ENCODE peak calls at places on chromosomes 4 and X, in five cellular contexts. L is GM12878, I is NT2/D1, E is H1, G is HepG2. H is an unnamed sample.

GRCh38 chr4:156581693-156582092 is 389.9 kb downstream of the PDGFC start:
- DNase-seq in I (no peak), L (no peak), G (no peak), E (no peak), H (no peak)

GRCh38 chr4:11904117-11904535 is 475.4 kb upstream of the HS3ST1 start:
- DNase-seq in G (no peak), I (no peak), L (no peak), E (no peak), H (no peak)

GRCh38 chrX:133698298-133698697 is 283.0 kb upstream of the GPC4 start:
- DNase-seq in G (no peak), L (no peak), E (no peak), I (no peak), H (peak)

GRCh38 chrX:79268788-79269187 is 98.3 kb downstream of the ITM2A start:
- DNase-seq in G (no peak), E (no peak), L (no peak), I (no peak), H (no peak)

GRCh38 chr4:185738851-185739250 is 73.1 kb downstream of the SORBS2 start:
- DNase-seq in E (no peak), G (no peak), I (no peak), L (no peak), H (no peak)

GRCh38 chr4:142781114-142781513 is 65.0 kb downstream of the INPP4B start:
- DNase-seq in E (no peak), I (no peak), L (no peak), G (no peak), H (no peak)

GRCh38 chrX:135543924-135544323 is 23.5 kb downstream of the INTS6L start:
- DNase-seq in L (no peak), G (no peak), E (no peak), I (no peak), H (no peak)

GRCh38 chrX:34557733-34558132 is 99.4 kb downstream of the TMEM47 start:
- DNase-seq in I (peak), G (no peak), E (no peak), L (no peak), H (no peak)

GRCh38 chrX:85359051-85359450 is 20.4 kb downstream of the POF1B start:
- DNase-seq in I (no peak), G (no peak), L (no peak), E (no peak), H (no peak)

GRCh38 chr4:104938624-104939023 is 208.1 kb upstream of the TET2 start:
- DNase-seq in L (no peak), I (no peak), E (no peak), G (no peak), H (no peak)

GRCh38 chr4:80307774-80308465 is 27.6 kb upstream of the CFAP299 start:
- DNase-seq in I (no peak), E (no peak), L (no peak), G (no peak), H (peak)

GRCh38 chrX:30156880-30157560 is 58.3 kb upstream of the MAGEB2 start:
- DNase-seq in E (no peak), I (no peak), G (no peak), L (no peak), H (no peak)

GRCh38 chr4:171626554-171626953 is 186.7 kb upstream of the GALNTL6 start:
- DNase-seq in L (no peak), E (no peak), G (no peak), I (no peak), H (no peak)

GRCh38 chrX:2550288-2551020 is 49.7 kb upstream of the DHRSX start:
- DNase-seq in L (no peak), G (no peak), I (no peak), E (no peak), H (no peak)

GRCh38 chr4:7134737-7135388 is 57.5 kb upstream of the SORCS2 start:
- DNase-seq in E (no peak), G (no peak), L (no peak), I (no peak), H (no peak)

GRCh38 chr4:118351851-118352827 is 664 bp downstream of the PRSS12 start:
- DNase-seq in G (peak), L (no peak), I (no peak), E (no peak), H (peak)

GRCh38 chr4:53905935-53906377 is 158.4 kb downstream of the CHIC2 start:
- DNase-seq in E (no peak), L (peak), G (peak), I (peak), H (peak)

GRCh38 chrX:43716144-43716543 is 60.0 kb downstream of the MAOA start:
- DNase-seq in G (no peak), E (no peak), I (no peak), L (no peak), H (no peak)

GRCh38 chr4:141102367-141102766 is 30.9 kb downstream of the RNF150 start:
- DNase-seq in E (no peak), I (no peak), L (no peak), G (no peak), H (no peak)

GRCh38 chr4:112550728-112551127 is 34.7 kb upstream of the NEUROG2 start:
- DNase-seq in L (no peak), G (no peak), E (no peak), I (no peak), H (no peak)

GRCh38 chr4:60884545-60884944 is 315.6 kb upstream of the ADGRL3 start:
- DNase-seq in L (no peak), I (no peak), G (no peak), E (no peak), H (no peak)

GRCh38 chr4:171876636-171877035 is 63.4 kb downstream of the GALNTL6 start:
- DNase-seq in E (no peak), I (no peak), G (no peak), L (no peak), H (no peak)

GRCh38 chrX:69165116-69165651 is at the start of gene PJA1:
- DNase-seq in L (no peak), I (peak), G (peak), E (no peak), H (peak)

GRCh38 chr4:152585036-152585439 is 49.1 kb upstream of the FBXW7 start:
- DNase-seq in I (no peak), G (no peak), L (peak), E (no peak), H (no peak)

GRCh38 chrX:153063315-153063714 is 7.0 kb downstream of the PNMA3 start:
- DNase-seq in L (no peak), E (no peak), G (peak), I (no peak), H (no peak)

GRCh38 chrX:28847423-28847822 is 260.2 kb downstream of the IL1RAPL1 start:
- DNase-seq in E (no peak), L (no peak), I (no peak), G (no peak), H (no peak)

GRCh38 chr4:139297001-139297410 is 4.3 kb upstream of the NAA15 start:
- DNase-seq in G (peak), I (no peak), L (no peak), E (no peak), H (no peak)

GRCh38 chrX:40108959-40109287 is 11.2 kb upstream of the BCOR start:
- DNase-seq in E (no peak), I (no peak), L (no peak), G (no peak), H (peak)

GRCh38 chr4:139978692-139979091 is 175.3 kb downstream of the MAML3 start:
- DNase-seq in G (no peak), L (peak), E (no peak), I (no peak), H (no peak)

GRCh38 chr4:41189076-41189475 is 25.3 kb downstream of the APBB2 start:
- DNase-seq in E (no peak), L (peak), G (no peak), I (no peak), H (no peak)

GRCh38 chr4:86286729-86287128 is 73.1 kb downstream of the MAPK10 start:
- DNase-seq in L (no peak), E (no peak), G (no peak), I (no peak), H (no peak)

GRCh38 chr4:84237008-84237407 is 262.1 kb downstream of the NKX6-1 start:
- DNase-seq in E (no peak), L (no peak), I (no peak), G (no peak), H (no peak)

GRCh38 chrX:142428916-142429315 is 223.8 kb upstream of the MAGEC2 start:
- DNase-seq in G (no peak), L (no peak), E (no peak), I (no peak), H (no peak)

GRCh38 chr4:163808091-163808490 is 313.6 kb downstream of the TMA16 start:
- DNase-seq in I (no peak), G (no peak), L (no peak), E (no peak), H (no peak)

GRCh38 chr4:118154643-118155042 is 120.4 kb downstream of the NDST3 start:
- DNase-seq in G (no peak), E (no peak), I (no peak), L (no peak), H (no peak)

GRCh38 chr4:118389731-118390520 is 37.1 kb upstream of the PRSS12 start:
- DNase-seq in E (no peak), L (no peak), G (no peak), I (no peak), H (no peak)

GRCh38 chr4:43987331-43987944 is 461.2 kb downstream of the KCTD8 start:
- DNase-seq in E (no peak), L (no peak), I (no peak), G (no peak), H (no peak)

GRCh38 chrX:39893417-39894338 is 204.1 kb downstream of the BCOR start:
- DNase-seq in I (no peak), E (no peak), G (no peak), L (no peak), H (no peak)

GRCh38 chr4:149595500-149595899 is 220.1 kb downstream of the IQCM start:
- DNase-seq in I (no peak), G (no peak), E (no peak), L (no peak), H (no peak)
- TF ChIP-seq SUZ12 in I (no peak), G (no peak), E (no peak), L (no peak), H (no peak)

GRCh38 chr4:166458756-166459155 is 585.7 kb downstream of the TLL1 start:
- DNase-seq in I (no peak), E (no peak), G (no peak), L (no peak), H (no peak)
- TF ChIP-seq SUZ12 in I (no peak), E (no peak), G (no peak), L (no peak), H (no peak)

GRCh38 chr4:2787230-2788100 is 5.4 kb upstream of the SH3BP2 start:
- DNase-seq in I (no peak), L (peak), G (no peak), E (no peak), H (no peak)

GRCh38 chr4:2783790-2784189 is 9.1 kb upstream of the SH3BP2 start:
- DNase-seq in E (no peak), I (no peak), G (no peak), L (no peak), H (no peak)

GRCh38 chr4:2786152-2786671 is 6.7 kb upstream of the SH3BP2 start:
- DNase-seq in G (no peak), I (no peak), L (peak), E (no peak), H (no peak)

GRCh38 chr4:2786794-2787229 is 6.1 kb upstream of the SH3BP2 start:
- DNase-seq in G (no peak), L (no peak), I (no peak), E (no peak), H (no peak)

DNA sequence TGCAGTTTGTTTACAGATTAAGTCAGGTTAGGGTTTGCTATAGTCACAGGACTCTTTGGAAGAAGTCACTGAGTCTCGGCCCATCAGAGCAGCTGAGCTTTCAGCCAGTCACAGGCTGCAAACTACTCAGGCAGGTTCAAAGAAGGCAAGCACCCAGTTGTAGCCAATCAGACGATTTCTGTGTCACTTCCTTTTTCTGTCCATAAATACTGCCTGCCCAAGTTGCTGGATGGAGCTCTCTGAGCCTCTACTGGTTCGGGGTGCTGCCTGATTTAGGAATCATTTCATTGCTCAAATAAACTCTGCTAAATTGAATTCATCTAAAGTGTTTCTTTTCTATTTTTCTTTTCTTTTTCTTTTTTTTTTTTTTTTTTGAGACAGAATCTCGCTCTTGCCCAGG is 7.3 kb upstream of the SH3BP2 start:
- DNase-seq in G (no peak), E (no peak), L (peak), I (no peak), H (no peak)
- TF ChIP-seq SUZ12 in G (no peak), E (no peak), L (no peak), I (no peak), H (no peak)

GRCh38 chr4:165583341-165583740 is 204.5 kb downstream of the CPE start:
- DNase-seq in I (no peak), E (no peak), L (no peak), G (no peak), H (no peak)

GRCh38 chr4:165584916-165585315 is 206.1 kb downstream of the CPE start:
- DNase-seq in E (no peak), G (no peak), L (no peak), I (no peak), H (no peak)

GRCh38 chr4:165592386-165592785 is 213.6 kb downstream of the CPE start:
- DNase-seq in L (no peak), G (no peak), I (no peak), E (no peak), H (no peak)

DNA sequence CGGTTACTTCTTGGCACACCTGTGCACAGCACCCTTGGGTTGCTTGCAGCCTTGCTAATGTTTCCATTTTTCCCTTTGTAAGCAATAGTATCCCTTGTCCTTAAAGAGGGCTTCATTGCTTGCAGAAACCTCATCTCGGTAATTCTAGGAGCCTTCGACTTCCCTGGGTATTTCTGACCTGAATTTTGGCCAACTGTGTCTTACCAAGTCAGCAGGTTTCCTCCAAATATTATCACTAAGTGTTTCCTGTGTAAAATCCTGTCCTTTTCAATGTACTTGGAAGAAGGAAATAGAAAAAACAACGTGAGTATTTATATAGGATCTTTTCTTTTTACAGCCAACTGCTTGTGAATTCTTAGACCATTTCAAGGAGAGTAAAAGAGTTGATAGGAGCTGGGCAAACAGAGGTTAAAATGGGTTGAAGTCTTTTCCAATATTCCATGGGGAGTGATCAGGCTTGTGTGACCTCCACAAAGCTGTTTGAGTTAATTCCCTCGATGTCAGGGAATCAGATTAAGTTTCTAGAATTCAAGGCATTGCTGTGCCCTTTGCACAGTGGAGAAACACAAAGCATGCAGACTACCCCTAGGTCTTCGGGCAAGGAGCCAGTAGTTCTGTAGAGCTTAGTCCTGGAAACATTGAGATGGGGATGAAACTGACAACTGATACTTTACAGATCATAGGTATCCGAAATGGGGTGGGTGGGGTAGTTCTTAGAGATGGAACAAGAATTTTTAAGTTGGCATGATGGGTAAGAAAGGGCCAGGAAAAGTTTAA is 209.9 kb downstream of the CPE start:
- DNase-seq in L (no peak), E (no peak), I (no peak), G (no peak), H (no peak)
- TF ChIP-seq SUZ12 in L (no peak), E (no peak), I (no peak), G (no peak), H (no peak)

GRCh38 chr4:188934320-188934975 is 795.2 kb downstream of the TRIML1 start:
- DNase-seq in L (no peak), G (no peak), E (no peak), I (no peak), H (no peak)

DNA sequence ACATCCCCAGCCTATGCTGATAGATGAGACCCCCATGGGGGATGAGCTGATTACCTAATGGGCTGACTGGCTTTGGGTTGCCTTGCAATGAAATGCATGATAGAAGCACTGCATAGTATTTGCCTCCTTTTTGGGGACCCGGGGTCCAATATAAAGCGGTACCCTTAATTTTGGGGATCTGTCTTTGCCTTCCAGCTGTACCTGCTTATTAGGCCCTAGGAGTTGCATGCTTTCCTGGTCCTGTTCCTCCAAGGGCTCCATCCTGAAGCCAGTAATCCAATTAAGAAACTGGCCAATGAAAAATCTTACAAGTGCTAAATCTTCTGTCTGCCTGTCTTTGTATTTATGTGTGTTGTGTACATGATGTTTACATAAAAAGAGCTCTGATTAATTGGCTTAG is 791.6 kb downstream of the TRIML1 start:
- DNase-seq in I (peak), E (no peak), L (no peak), G (no peak), H (no peak)
- TF ChIP-seq SUZ12 in I (no peak), E (no peak), L (no peak), G (no peak), H (no peak)

DNA sequence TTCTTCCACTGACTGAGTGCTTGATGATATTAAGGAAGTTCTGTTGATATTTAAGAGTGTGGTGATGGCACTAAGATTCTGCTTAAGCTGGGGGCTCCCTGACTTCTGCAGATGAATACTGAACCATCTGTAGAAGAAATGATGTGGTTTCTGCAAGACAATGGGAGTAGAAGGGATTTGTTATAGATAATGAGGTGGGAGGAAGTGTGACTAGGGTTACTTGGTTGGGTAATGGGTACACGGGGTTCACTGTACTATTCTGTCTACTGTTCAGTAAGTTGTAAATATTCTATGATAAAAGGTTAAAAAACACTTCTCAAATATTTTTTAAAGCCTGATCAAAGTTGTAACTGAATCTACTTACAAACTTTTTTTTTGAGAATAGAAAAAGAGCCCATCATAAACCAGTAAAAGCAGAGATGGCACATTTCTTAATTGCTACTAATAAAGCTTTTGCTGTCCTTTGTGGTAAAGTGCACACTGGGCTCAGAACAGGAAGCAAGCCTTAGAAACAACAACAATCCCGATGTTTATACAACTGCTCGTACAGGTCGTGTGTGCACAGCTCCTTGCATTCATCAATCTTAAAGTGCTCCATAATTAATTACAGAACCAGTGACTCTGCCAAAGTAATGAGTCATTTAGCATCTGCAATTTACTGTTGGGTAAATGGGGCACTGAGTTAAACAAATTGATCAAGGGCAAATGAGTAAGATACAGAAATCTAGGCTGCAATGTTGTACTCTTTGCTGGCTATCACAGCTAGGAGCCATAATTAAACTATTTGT is 61.1 kb upstream of the TXK start:
- DNase-seq in I (no peak), L (no peak), E (no peak), G (no peak), H (no peak)
- TF ChIP-seq SUZ12 in I (no peak), L (no peak), E (no peak), G (no peak), H (no peak)

GRCh38 chr4:150510176-150510875 is 71.6 kb upstream of the MAB21L2 start:
- DNase-seq in I (no peak), L (no peak), E (no peak), G (no peak), H (no peak)
- TF ChIP-seq SUZ12 in I (no peak), L (no peak), E (no peak), G (no peak), H (no peak)

GRCh38 chr4:188403272-188403671 is 264.0 kb downstream of the TRIML1 start:
- DNase-seq in I (no peak), E (no peak), L (no peak), G (no peak), H (no peak)
- TF ChIP-seq SUZ12 in I (no peak), E (no peak), L (no peak), G (no peak), H (no peak)

DNA sequence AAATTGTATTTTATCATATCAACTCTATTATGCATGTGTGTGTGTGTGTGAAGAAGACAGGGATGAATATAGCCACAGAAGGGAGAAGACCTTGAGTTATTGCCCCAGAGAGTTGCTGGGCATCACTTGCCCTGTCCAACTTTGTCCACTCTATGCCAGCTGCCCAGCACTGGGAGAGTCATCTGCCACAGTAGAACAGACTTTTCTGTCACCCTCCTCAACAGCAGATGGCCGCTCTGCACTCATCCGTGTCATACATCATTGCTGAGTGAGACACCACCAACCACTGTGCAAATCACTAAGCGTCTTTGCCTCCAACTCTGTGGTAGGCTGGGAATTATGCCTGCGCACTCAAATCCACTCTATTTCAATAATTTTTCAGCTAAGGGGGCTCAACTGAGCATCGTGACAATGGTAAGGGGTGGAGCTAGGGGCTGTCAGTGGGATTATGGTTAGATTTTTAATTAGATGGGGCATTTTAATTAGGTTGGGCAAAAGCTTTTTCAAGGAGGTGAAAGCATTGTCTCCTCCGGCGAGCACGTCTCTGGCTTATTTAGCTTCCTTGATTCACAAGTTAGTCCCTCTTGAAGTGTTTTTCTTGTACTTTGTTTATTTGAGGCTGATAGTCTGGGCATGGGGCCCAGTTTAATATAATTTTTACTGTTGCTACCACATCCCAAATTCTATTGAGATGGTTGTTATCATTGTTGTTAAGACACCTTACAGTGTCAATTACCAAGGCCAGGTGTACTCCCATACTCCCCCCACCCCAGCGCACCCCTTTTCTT is 100.1 kb upstream of the KLF3 start:
- DNase-seq in L (no peak), E (no peak), I (no peak), G (no peak), H (no peak)
- TF ChIP-seq SUZ12 in L (no peak), E (no peak), I (no peak), G (no peak), H (no peak)

H was measured in HEK293T.